ENCODE peak calls at places on chromosomes 1 and 21, in ten cellular contexts. One of them, this sample, is unnamed.

GRCh38 chr1:207020016-207020708 is 12.4 kb downstream of the C1orf116 start:
- DNase-seq in hepatocyte: peak; percentile 77
- DNase-seq in BJ: no peak
- DNase-seq in upper lobe of right lung: no peak
- DNase-seq in mucosa of descending colon: no peak
- DNase-seq in brain microvascular endothelial cell: no peak
- DNase-seq in tibial artery: no peak
- DNase-seq in choroid plexus epithelial cell: no peak
- DNase-seq in heart left ventricle: no peak
- DNase-seq in fibroblast of lung: no peak
- DNase-seq in this sample: no peak

GRCh38 chr1:67612690-67613322 is 72.2 kb upstream of the GADD45A start:
- DNase-seq in BJ: no peak
- DNase-seq in fibroblast of lung: no peak
- DNase-seq in mucosa of descending colon: no peak
- DNase-seq in tibial artery: no peak
- DNase-seq in heart left ventricle: peak; percentile 28
- DNase-seq in upper lobe of right lung: no peak
- DNase-seq in choroid plexus epithelial cell: no peak
- DNase-seq in hepatocyte: no peak
- DNase-seq in brain microvascular endothelial cell: no peak
- DNase-seq in this sample: peak; percentile 63

GRCh38 chr1:3657578-3658230 is 5.4 kb downstream of the TP73 start:
- DNase-seq in fibroblast of lung: no peak
- DNase-seq in mucosa of descending colon: peak; percentile 18
- DNase-seq in upper lobe of right lung: peak; percentile 61
- DNase-seq in brain microvascular endothelial cell: no peak
- DNase-seq in BJ: no peak
- DNase-seq in hepatocyte: no peak
- DNase-seq in tibial artery: peak; percentile 63
- DNase-seq in heart left ventricle: no peak
- DNase-seq in choroid plexus epithelial cell: no peak
- DNase-seq in this sample: no peak

GRCh38 chr21:38282921-38283320 is 26.1 kb downstream of the KCNJ15 start:
- DNase-seq in mucosa of descending colon: no peak
- DNase-seq in brain microvascular endothelial cell: no peak
- DNase-seq in heart left ventricle: no peak
- DNase-seq in upper lobe of right lung: no peak
- DNase-seq in hepatocyte: no peak
- DNase-seq in fibroblast of lung: peak; percentile 81
- DNase-seq in tibial artery: no peak
- DNase-seq in BJ: no peak
- DNase-seq in choroid plexus epithelial cell: peak; percentile 79
- DNase-seq in this sample: peak; percentile 75

GRCh38 chr1:39845569-39846566 is 37.4 kb downstream of the TRIT1 start:
- DNase-seq in upper lobe of right lung: peak; percentile 84
- DNase-seq in BJ: peak; percentile 18
- DNase-seq in hepatocyte: peak; percentile 92
- DNase-seq in choroid plexus epithelial cell: peak; percentile 97
- DNase-seq in brain microvascular endothelial cell: peak; percentile 87
- DNase-seq in heart left ventricle: peak; percentile 90
- DNase-seq in tibial artery: peak; percentile 84
- DNase-seq in fibroblast of lung: peak; percentile 86
- DNase-seq in mucosa of descending colon: peak; percentile 93
- DNase-seq in this sample: peak; percentile 92

GRCh38 chr1:227265891-227266290 is 52.4 kb downstream of the CDC42BPA start:
- DNase-seq in mucosa of descending colon: no peak
- DNase-seq in brain microvascular endothelial cell: no peak
- DNase-seq in tibial artery: no peak
- DNase-seq in hepatocyte: no peak
- DNase-seq in fibroblast of lung: no peak
- DNase-seq in upper lobe of right lung: no peak
- DNase-seq in heart left ventricle: no peak
- DNase-seq in BJ: no peak
- DNase-seq in choroid plexus epithelial cell: no peak
- DNase-seq in this sample: no peak

GRCh38 chr1:116409751-116410182 is 36.7 kb downstream of the ATP1A1 start:
- DNase-seq in hepatocyte: no peak
- DNase-seq in upper lobe of right lung: no peak
- DNase-seq in brain microvascular endothelial cell: no peak
- DNase-seq in heart left ventricle: no peak
- DNase-seq in fibroblast of lung: no peak
- DNase-seq in tibial artery: no peak
- DNase-seq in mucosa of descending colon: no peak
- DNase-seq in choroid plexus epithelial cell: no peak
- DNase-seq in BJ: no peak
- DNase-seq in this sample: peak; percentile 25

GRCh38 chr1:204295666-204296065 is 64.1 kb downstream of the PLEKHA6 start:
- DNase-seq in fibroblast of lung: peak; percentile 51
- DNase-seq in brain microvascular endothelial cell: no peak
- DNase-seq in choroid plexus epithelial cell: peak; percentile 41
- DNase-seq in upper lobe of right lung: no peak
- DNase-seq in BJ: no peak
- DNase-seq in mucosa of descending colon: peak; percentile 51
- DNase-seq in hepatocyte: no peak
- DNase-seq in heart left ventricle: no peak
- DNase-seq in tibial artery: peak; percentile 76
- DNase-seq in this sample: no peak

GRCh38 chr1:16409536-16410152 is 27.6 kb downstream of the SPATA21 start:
- DNase-seq in mucosa of descending colon: no peak
- DNase-seq in tibial artery: no peak
- DNase-seq in choroid plexus epithelial cell: no peak
- DNase-seq in BJ: no peak
- DNase-seq in fibroblast of lung: no peak
- DNase-seq in upper lobe of right lung: no peak
- DNase-seq in brain microvascular endothelial cell: no peak
- DNase-seq in hepatocyte: no peak
- DNase-seq in heart left ventricle: no peak
- DNase-seq in this sample: no peak

DNA sequence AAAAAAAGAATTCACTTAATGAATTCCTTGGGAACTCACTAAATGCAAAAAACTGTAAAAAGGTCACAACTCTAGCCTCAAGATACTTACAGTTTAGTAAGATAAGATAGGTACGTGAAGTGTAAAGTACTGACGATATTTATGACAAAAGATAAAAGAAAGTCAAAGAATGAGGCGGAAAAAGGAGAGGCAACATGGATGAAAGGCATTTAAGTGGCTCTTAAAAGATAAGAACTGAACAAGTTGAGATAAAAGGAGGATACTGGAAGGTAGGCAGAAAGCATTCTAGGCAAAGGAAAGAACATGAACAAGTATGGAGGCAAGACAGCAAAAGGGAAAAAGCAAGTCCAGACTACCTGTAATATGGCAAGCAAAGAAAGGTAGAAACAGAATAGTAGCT is 16.9 kb downstream of the RNF19B start:
- DNase-seq in heart left ventricle: no peak
- DNase-seq in fibroblast of lung: no peak
- DNase-seq in choroid plexus epithelial cell: no peak
- DNase-seq in upper lobe of right lung: no peak
- DNase-seq in brain microvascular endothelial cell: no peak
- DNase-seq in mucosa of descending colon: no peak
- DNase-seq in hepatocyte: no peak
- DNase-seq in BJ: no peak
- DNase-seq in tibial artery: no peak
- DNase-seq in this sample: no peak
- H3K4me3 ChIP-seq in heart left ventricle: no peak overlapping the region
- H3K4me3 ChIP-seq in fibroblast of lung: no peak overlapping the region
- H3K4me3 ChIP-seq in choroid plexus epithelial cell: no peak overlapping the region
- H3K4me3 ChIP-seq in upper lobe of right lung: no peak overlapping the region
- H3K4me3 ChIP-seq in brain microvascular endothelial cell: no peak overlapping the region
- H3K4me3 ChIP-seq in mucosa of descending colon: no peak overlapping the region
- H3K4me3 ChIP-seq in hepatocyte: no peak overlapping the region
- H3K4me3 ChIP-seq in BJ: no peak overlapping the region
- H3K4me3 ChIP-seq in tibial artery: no peak overlapping the region
- H3K4me3 ChIP-seq in this sample: no peak overlapping the region

GRCh38 chr21:44485796-44486195 is 30.5 kb downstream of the LRRC3 start:
- DNase-seq in mucosa of descending colon: no peak
- DNase-seq in heart left ventricle: no peak
- DNase-seq in tibial artery: no peak
- DNase-seq in brain microvascular endothelial cell: no peak
- DNase-seq in choroid plexus epithelial cell: no peak
- DNase-seq in upper lobe of right lung: no peak
- DNase-seq in fibroblast of lung: no peak
- DNase-seq in hepatocyte: no peak
- DNase-seq in BJ: no peak
- DNase-seq in this sample: no peak

GRCh38 chr21:44484498-44485253 is 29.4 kb downstream of the LRRC3 start:
- DNase-seq in upper lobe of right lung: no peak
- DNase-seq in hepatocyte: no peak
- DNase-seq in mucosa of descending colon: no peak
- DNase-seq in choroid plexus epithelial cell: no peak
- DNase-seq in fibroblast of lung: no peak
- DNase-seq in heart left ventricle: no peak
- DNase-seq in brain microvascular endothelial cell: no peak
- DNase-seq in BJ: no peak
- DNase-seq in tibial artery: no peak
- DNase-seq in this sample: no peak

GRCh38 chr21:44483288-44484237 is 28.3 kb downstream of the LRRC3 start:
- DNase-seq in upper lobe of right lung: no peak
- DNase-seq in mucosa of descending colon: no peak
- DNase-seq in heart left ventricle: no peak
- DNase-seq in fibroblast of lung: no peak
- DNase-seq in tibial artery: no peak
- DNase-seq in brain microvascular endothelial cell: no peak
- DNase-seq in BJ: no peak
- DNase-seq in hepatocyte: no peak
- DNase-seq in choroid plexus epithelial cell: no peak
- DNase-seq in this sample: no peak

GRCh38 chr21:44486302-44486701 is 31.0 kb downstream of the LRRC3 start:
- DNase-seq in BJ: no peak
- DNase-seq in heart left ventricle: no peak
- DNase-seq in mucosa of descending colon: no peak
- DNase-seq in hepatocyte: no peak
- DNase-seq in tibial artery: no peak
- DNase-seq in brain microvascular endothelial cell: no peak
- DNase-seq in choroid plexus epithelial cell: no peak
- DNase-seq in fibroblast of lung: no peak
- DNase-seq in upper lobe of right lung: no peak
- DNase-seq in this sample: no peak

DNA sequence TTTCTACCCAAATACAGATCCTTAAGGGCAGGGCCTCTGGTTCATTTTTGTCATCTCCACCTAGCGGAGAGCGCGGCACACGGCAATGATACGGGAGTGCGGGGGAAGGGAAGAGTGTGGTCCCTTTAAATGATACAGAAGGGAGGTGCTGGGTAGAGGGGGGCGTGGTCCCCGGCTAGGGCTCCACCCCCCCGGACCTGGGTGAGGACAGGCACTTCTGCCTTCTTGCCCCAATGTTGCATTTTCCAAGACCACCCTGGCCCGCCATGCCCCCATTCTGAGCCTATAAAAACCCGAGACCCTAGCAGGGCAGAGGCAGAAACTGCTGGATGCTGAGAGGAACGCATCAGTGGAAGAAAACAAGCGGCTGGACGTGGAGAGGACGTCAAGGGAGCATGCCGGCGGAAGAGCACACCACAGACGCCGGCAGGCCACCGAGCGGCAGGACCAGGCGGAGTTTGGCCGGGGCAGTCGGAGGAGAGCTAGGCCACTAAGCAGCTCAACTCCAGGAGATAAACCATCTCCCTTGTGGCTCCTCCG is 30.0 kb downstream of the LRRC3 start:
- DNase-seq in brain microvascular endothelial cell: no peak
- DNase-seq in upper lobe of right lung: no peak
- DNase-seq in tibial artery: no peak
- DNase-seq in fibroblast of lung: peak; percentile 17
- DNase-seq in heart left ventricle: no peak
- DNase-seq in BJ: no peak
- DNase-seq in mucosa of descending colon: no peak
- DNase-seq in hepatocyte: peak; percentile 75
- DNase-seq in choroid plexus epithelial cell: peak; percentile 20
- DNase-seq in this sample: peak; percentile 51
- TF ChIP-seq CTCF in brain microvascular endothelial cell: peak; percentile 15
- TF ChIP-seq CTCF in upper lobe of right lung: no peak
- TF ChIP-seq CTCF in tibial artery: no peak
- TF ChIP-seq CTCF in fibroblast of lung: peak; percentile 14
- TF ChIP-seq CTCF in heart left ventricle: no peak
- TF ChIP-seq CTCF in BJ: peak; percentile 12
- TF ChIP-seq CTCF in mucosa of descending colon: no peak
- TF ChIP-seq CTCF in hepatocyte: peak; percentile 43
- TF ChIP-seq CTCF in choroid plexus epithelial cell: peak; percentile 29
- TF ChIP-seq CTCF in this sample: peak; percentile 46

DNA sequence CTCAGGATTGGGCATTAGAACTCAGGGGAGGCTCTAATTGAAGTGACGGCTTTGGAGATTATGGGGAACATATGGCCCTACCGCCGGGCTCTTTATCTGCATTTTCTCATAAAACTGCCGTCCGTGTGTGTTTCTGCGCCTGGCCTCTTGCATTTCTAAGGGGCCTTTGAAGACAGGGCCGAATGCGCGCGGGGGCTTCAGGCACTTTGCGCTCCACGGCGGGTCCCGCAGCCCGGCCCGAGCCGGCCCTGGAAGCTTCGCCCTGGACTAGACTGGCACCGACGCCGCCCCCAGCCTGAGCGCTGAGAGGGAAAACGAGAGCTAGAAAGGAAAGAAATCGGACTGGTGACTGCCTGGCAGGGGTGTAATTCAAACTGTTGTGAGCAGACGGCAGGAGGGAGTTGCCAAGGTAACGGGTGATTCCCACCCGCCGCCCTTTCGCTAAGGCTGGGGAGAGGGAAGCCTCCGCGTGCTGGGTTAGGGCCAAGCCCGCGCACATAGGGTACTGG is 120.7 kb downstream of the LMX1A start:
- DNase-seq in fibroblast of lung: no peak
- DNase-seq in tibial artery: no peak
- DNase-seq in upper lobe of right lung: no peak
- DNase-seq in BJ: no peak
- DNase-seq in heart left ventricle: no peak
- DNase-seq in choroid plexus epithelial cell: no peak
- DNase-seq in hepatocyte: peak; percentile 11
- DNase-seq in brain microvascular endothelial cell: no peak
- DNase-seq in mucosa of descending colon: no peak
- DNase-seq in this sample: no peak
- H3K4me3 ChIP-seq in fibroblast of lung: peak overlapping the region; percentile 4
- H3K4me3 ChIP-seq in tibial artery: peak overlapping the region; percentile 26
- H3K4me3 ChIP-seq in upper lobe of right lung: peak overlapping the region; percentile 35
- H3K4me3 ChIP-seq in BJ: no peak overlapping the region
- H3K4me3 ChIP-seq in heart left ventricle: peak overlapping the region; percentile 37
- H3K4me3 ChIP-seq in choroid plexus epithelial cell: no peak overlapping the region
- H3K4me3 ChIP-seq in hepatocyte: peak overlapping the region; percentile 63
- H3K4me3 ChIP-seq in brain microvascular endothelial cell: no peak overlapping the region
- H3K4me3 ChIP-seq in mucosa of descending colon: no peak overlapping the region
- H3K4me3 ChIP-seq in this sample: no peak overlapping the region

DNA sequence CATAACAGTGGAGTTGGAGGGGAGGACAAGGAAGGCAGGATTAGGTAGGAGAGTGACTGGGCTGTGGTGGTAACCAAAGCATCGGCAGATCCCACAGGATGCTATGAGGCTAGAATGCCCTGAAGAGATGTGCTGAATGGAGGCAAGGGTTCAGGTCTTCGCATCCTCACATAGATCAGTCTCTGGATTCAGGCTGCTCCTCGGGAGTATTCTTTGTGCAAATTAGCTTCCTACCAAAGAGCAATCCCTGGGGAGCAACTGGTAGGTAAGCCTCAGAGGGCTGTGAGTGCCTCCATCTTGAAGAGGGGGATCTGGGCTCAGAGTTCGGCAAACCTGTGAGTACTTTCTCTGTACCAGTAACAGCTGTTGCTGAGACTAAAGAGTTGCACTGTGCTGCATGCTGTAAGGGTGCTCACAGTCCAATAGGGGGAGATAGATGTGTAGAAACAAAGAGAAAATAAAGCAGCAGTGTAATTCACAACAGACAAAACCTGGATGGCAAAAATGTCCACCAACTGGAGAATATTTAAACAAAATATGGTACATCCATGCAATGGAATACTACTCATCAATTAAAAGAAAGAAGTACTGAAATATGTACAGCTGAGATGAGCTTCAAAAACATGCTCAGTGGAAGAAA is 322.4 kb upstream of the DEPDC1 start:
- DNase-seq in heart left ventricle: no peak
- DNase-seq in brain microvascular endothelial cell: peak; percentile 3
- DNase-seq in BJ: no peak
- DNase-seq in upper lobe of right lung: no peak
- DNase-seq in mucosa of descending colon: no peak
- DNase-seq in fibroblast of lung: peak; percentile 37
- DNase-seq in choroid plexus epithelial cell: peak; percentile 37
- DNase-seq in tibial artery: no peak
- DNase-seq in hepatocyte: peak; percentile 33
- DNase-seq in this sample: peak; percentile 26
- TF ChIP-seq CTCF in heart left ventricle: peak; percentile 47
- TF ChIP-seq CTCF in brain microvascular endothelial cell: peak; percentile 29
- TF ChIP-seq CTCF in BJ: peak; percentile 8
- TF ChIP-seq CTCF in upper lobe of right lung: peak; percentile 28
- TF ChIP-seq CTCF in mucosa of descending colon: no peak
- TF ChIP-seq CTCF in fibroblast of lung: peak; percentile 61
- TF ChIP-seq CTCF in choroid plexus epithelial cell: peak; percentile 50
- TF ChIP-seq CTCF in tibial artery: no peak
- TF ChIP-seq CTCF in hepatocyte: peak; percentile 56
- TF ChIP-seq CTCF in this sample: peak; percentile 49

This sample was measured in cardiac fibroblast.